ENCODE peak calls at places on chromosomes 3 and 15, in six cellular contexts. Y, S, K, A, V and I are unnamed samples.

GRCh38 chr15:90915808-90916440 is 12.8 kb downstream of the MAN2A2 start:
- DNase-seq in Y (no peak), S (no peak), K (no peak), A (peak; percentile 75), V (no peak), I (peak; percentile 29)

GRCh38 chr15:76185716-76186115 is 125.6 kb downstream of the ETFA start:
- DNase-seq in Y (peak; percentile 76), S (peak; percentile 60), K (no peak), A (no peak), V (peak; percentile 78), I (peak; percentile 41)

GRCh38 chr3:123099331-123100191 is 32.7 kb downstream of the PDIA5 start:
- DNase-seq in Y (no peak), S (no peak), K (no peak), A (no peak), V (no peak), I (no peak)

GRCh38 chr3:17213102-17213501 is 328.3 kb downstream of the PLCL2 start:
- DNase-seq in Y (no peak), S (no peak), K (no peak), A (no peak), V (peak; percentile 51), I (no peak)

GRCh38 chr3:20999661-21000060 is 751.3 kb downstream of the ZNF385D start:
- DNase-seq in Y (no peak), S (no peak), K (no peak), A (no peak), V (peak; percentile 14), I (no peak)

GRCh38 chr15:87733005-87733404 is 523.5 kb downstream of the NTRK3 start:
- DNase-seq in Y (no peak), S (no peak), K (no peak), A (no peak), V (peak; percentile 21), I (no peak)

GRCh38 chr3:168889666-168890065 is 773.8 kb downstream of the MECOM start:
- DNase-seq in Y (no peak), S (no peak), K (no peak), A (no peak), V (no peak), I (no peak)

GRCh38 chr15:50144342-50145120 is 25.5 kb upstream of the ATP8B4 start:
- DNase-seq in Y (no peak), S (no peak), K (no peak), A (no peak), V (no peak), I (no peak)

GRCh38 chr15:31352911-31353811 is 26.5 kb downstream of the KLF13 start:
- DNase-seq in Y (peak; percentile 78), S (peak; percentile 89), K (no peak), A (no peak), V (peak; percentile 90), I (no peak)

GRCh38 chr3:64187065-64187959 is 38.0 kb downstream of the PRICKLE2 start:
- DNase-seq in Y (no peak), S (no peak), K (no peak), A (peak; percentile 84), V (peak; percentile 97), I (no peak)

GRCh38 chr3:167787440-167787839 is 51.9 kb downstream of the SERPINI1 start:
- DNase-seq in Y (no peak), S (no peak), K (no peak), A (no peak), V (no peak), I (no peak)

GRCh38 chr3:13086594-13086993 is 13.4 kb upstream of the IQSEC1 start:
- DNase-seq in Y (peak; percentile 64), S (no peak), K (no peak), A (no peak), V (no peak), I (peak; percentile 28)

GRCh38 chr15:47338771-47339170 is 378.5 kb upstream of the SEMA6D start:
- DNase-seq in Y (no peak), S (no peak), K (no peak), A (no peak), V (no peak), I (no peak)